ENCODE peak calls at places on chromosomes 6 and 20, in eight cellular contexts. D is GM23338, P is GM12878, S is K562, B is endothelial cell of umbilical vein, O is H1, T is HepG2, K is HCT116. H is an unnamed sample.
A peak's percentile ranks its signal among the peaks of the same experiment; 100 is the strongest.

GRCh38 chr6:33407132-33407718 is 3.6 kb upstream of the PHF1 start:
- DNase-seq in D (no peak), P (no peak), S (no peak), B (peak; percentile 58), O (no peak), T (peak; percentile 47), K (no peak), H (no peak)

GRCh38 chr6:167044696-167045095 is 45.5 kb downstream of the CEP43 start:
- DNase-seq in D (peak; percentile 48), P (no peak), S (no peak), B (no peak), O (no peak), T (no peak), K (no peak), H (no peak)

GRCh38 chr6:429515-430121 is 38.1 kb downstream of the IRF4 start:
- DNase-seq in D (no peak), P (no peak), S (no peak), B (no peak), O (no peak), T (no peak), K (no peak), H (no peak)

GRCh38 chr6:148323344-148323743 is 19.3 kb upstream of the SASH1 start:
- DNase-seq in D (no peak), P (no peak), S (no peak), B (no peak), O (no peak), T (no peak), K (no peak), H (no peak)

GRCh38 chr20:48794360-48794759 is 33.4 kb downstream of the PREX1 start:
- DNase-seq in D (peak; percentile 72), P (no peak), S (no peak), B (no peak), O (no peak), T (no peak), K (no peak), H (no peak)

GRCh38 chr6:13724174-13724573 is 12.5 kb upstream of the RANBP9 start:
- DNase-seq in D (no peak), P (no peak), S (no peak), B (no peak), O (no peak), T (no peak), K (peak; percentile 85), H (no peak)

GRCh38 chr20:56986931-56987720 is 279.3 kb downstream of the BMP7 start:
- DNase-seq in D (no peak), P (no peak), S (no peak), B (no peak), O (no peak), T (no peak), K (no peak), H (no peak)

GRCh38 chr20:34377072-34377847 is 14.2 kb downstream of the ITCH start:
- DNase-seq in D (no peak), P (peak; percentile 72), S (no peak), B (no peak), O (no peak), T (no peak), K (no peak), H (no peak)

GRCh38 chr6:28658475-28659249 is 133.0 kb downstream of the GPX5 start:
- DNase-seq in D (peak; percentile 54), P (no peak), S (no peak), B (no peak), O (no peak), T (no peak), K (no peak), H (no peak)

GRCh38 chr6:76466286-76466685 is 393.8 kb upstream of the IMPG1 start:
- DNase-seq in D (no peak), P (peak; percentile 1), S (no peak), B (no peak), O (no peak), T (no peak), K (no peak), H (no peak)

GRCh38 chr6:42402184-42402583 is 49.5 kb downstream of the TRERF1 start:
- DNase-seq in D (no peak), P (peak; percentile 74), S (no peak), B (no peak), O (no peak), T (no peak), K (peak; percentile 58), H (no peak)

GRCh38 chr6:152874267-152874666 is 108.6 kb downstream of the FBXO5 start:
- DNase-seq in D (no peak), P (no peak), S (peak; percentile 42), B (no peak), O (no peak), T (no peak), K (no peak), H (no peak)

GRCh38 chr20:5364997-5365597 is 48.3 kb upstream of the PROKR2 start:
- DNase-seq in D (no peak), P (no peak), S (no peak), B (no peak), O (no peak), T (no peak), K (no peak), H (no peak)

GRCh38 chr20:58829531-58829941 is 21.2 kb downstream of the GNAS-AS1 start:
- DNase-seq in D (no peak), P (no peak), S (no peak), B (no peak), O (no peak), T (no peak), K (no peak), H (no peak)

GRCh38 chr6:16367584-16367970 is 129.2 kb downstream of the GMPR start:
- DNase-seq in D (no peak), P (no peak), S (no peak), B (no peak), O (no peak), T (no peak), K (no peak), H (no peak)

GRCh38 chr6:94735270-94735669 is 842.1 kb upstream of the MANEA start:
- DNase-seq in D (peak; percentile 13), P (no peak), S (no peak), B (no peak), O (no peak), T (no peak), K (no peak), H (no peak)

GRCh38 chr6:139540276-139540675 is 165.8 kb upstream of the CITED2 start:
- DNase-seq in D (no peak), P (peak; percentile 32), S (no peak), B (peak; percentile 32), O (no peak), T (no peak), K (no peak), H (no peak)

GRCh38 chr20:56322661-56323060 is 36.1 kb upstream of the FAM210B start:
- DNase-seq in D (no peak), P (no peak), S (no peak), B (no peak), O (no peak), T (no peak), K (no peak), H (no peak)

GRCh38 chr20:63175031-63175895 is 40.7 kb downstream of the YTHDF1 start:
- DNase-seq in D (no peak), P (no peak), S (peak; percentile 45), B (no peak), O (no peak), T (no peak), K (no peak), H (no peak)
- TF ChIP-seq EZH2 in D (peak; percentile 54), P (no peak), S (no peak), B (peak; percentile 79), O (peak; percentile 25), T (peak; percentile 67), K (no peak), H (peak; percentile 59)

GRCh38 chr20:36544134-36545018 is 3.1 kb downstream of the MYL9 start:
- DNase-seq in D (no peak), P (no peak), S (no peak), B (peak; percentile 11), O (no peak), T (no peak), K (no peak), H (no peak)

GRCh38 chr20:36542516-36543186 is 1.3 kb downstream of the MYL9 start:
- DNase-seq in D (no peak), P (no peak), S (no peak), B (no peak), O (no peak), T (no peak), K (no peak), H (no peak)

GRCh38 chr20:36541227-36542018 is at the start of gene MYL9:
- DNase-seq in D (peak; percentile 75), P (no peak), S (peak; percentile 94), B (peak; percentile 43), O (no peak), T (no peak), K (no peak), H (no peak)

GRCh38 chr20:36542019-36542488 is 735 bp downstream of the MYL9 start:
- DNase-seq in D (peak; percentile 78), P (no peak), S (peak; percentile 69), B (peak; percentile 26), O (no peak), T (peak; percentile 46), K (peak; percentile 33), H (no peak)

GRCh38 chr20:36543187-36544133 is 2.1 kb downstream of the MYL9 start:
- DNase-seq in D (no peak), P (no peak), S (no peak), B (no peak), O (no peak), T (no peak), K (no peak), H (no peak)
- TF ChIP-seq POLR2AphosphoS5 in D (no peak), P (no peak), S (no peak), B (no peak), O (no peak), T (no peak), K (no peak), H (no peak)

GRCh38 chr6:150590448-150590847 is 9.2 kb upstream of the PLEKHG1 start:
- DNase-seq in D (no peak), P (no peak), S (no peak), B (no peak), O (no peak), T (no peak), K (no peak), H (no peak)
- H3K4me3 ChIP-seq in D (no peak overlapping the region), P (no peak overlapping the region), S (no peak overlapping the region), B (no peak overlapping the region), O (no peak overlapping the region), T (no peak overlapping the region), K (no peak overlapping the region), H (no peak overlapping the region)

GRCh38 chr6:157236040-157236725 is 87.1 kb downstream of the TMEM242 start:
- DNase-seq in D (peak; percentile 43), P (no peak), S (no peak), B (no peak), O (no peak), T (no peak), K (no peak), H (no peak)
- TF ChIP-seq EZH2 in D (no peak), P (no peak), S (no peak), B (peak; percentile 96), O (peak; percentile 73), T (peak; percentile 24), K (no peak), H (no peak)

DNA sequence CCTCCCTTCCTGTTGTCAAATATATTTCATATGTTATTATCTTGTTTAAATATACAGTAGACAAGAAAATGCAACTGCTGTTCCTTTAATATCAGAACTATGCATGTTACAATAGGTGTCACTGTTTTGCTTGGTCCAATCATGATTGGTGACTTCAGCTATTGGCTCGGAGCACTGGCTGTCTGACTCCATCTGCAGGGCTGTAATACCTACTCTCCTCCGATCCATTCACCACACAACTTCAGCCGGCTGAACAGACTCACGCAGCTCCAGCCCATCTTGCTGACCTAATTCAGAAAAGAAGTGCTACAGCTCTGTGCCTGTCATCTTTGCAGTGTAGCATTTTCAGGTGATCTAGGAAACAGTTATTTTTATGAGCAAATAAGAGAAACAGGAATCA is at the start of gene BTBD3:
- DNase-seq in D (no peak), P (no peak), S (no peak), B (peak; percentile 86), O (no peak), T (no peak), K (no peak), H (no peak)
- TF ChIP-seq POLR2AphosphoS5 in D (no peak), P (no peak), S (no peak), B (no peak), O (no peak), T (no peak), K (no peak), H (no peak)